ENCODE peak calls at places on chromosomes 11 and 22, in nine cellular contexts. E, Q, V, I, Y, J, N, U and Z are unnamed samples.

GRCh38 chr11:47388697-47389576 is 10.6 kb upstream of the SPI1 start:
- DNase-seq in E (no peak), Q (no peak), V (no peak), I (no peak), Y (no peak), J (no peak), N (no peak), U (no peak), Z (no peak)

GRCh38 chr11:130478881-130479280 is 30.4 kb downstream of the ADAMTS15 start:
- DNase-seq in E (peak), Q (no peak), V (no peak), I (no peak), Y (no peak), J (no peak), N (no peak), U (no peak), Z (no peak)

GRCh38 chr22:44094751-44095302 is 70.7 kb downstream of the PARVB start:
- DNase-seq in E (no peak), Q (no peak), V (no peak), I (no peak), Y (no peak), J (no peak), N (no peak), U (no peak), Z (no peak)

GRCh38 chr11:128694618-128695481 is 978 bp downstream of the FLI1 start:
- DNase-seq in E (no peak), Q (no peak), V (peak), I (no peak), Y (no peak), J (no peak), N (no peak), U (no peak), Z (no peak)

GRCh38 chr22:46996595-46997310 is 234.3 kb downstream of the TBC1D22A start:
- DNase-seq in E (no peak), Q (no peak), V (no peak), I (no peak), Y (no peak), J (no peak), N (peak), U (no peak), Z (no peak)

GRCh38 chr11:118198370-118198769 is 21.9 kb upstream of the SCN2B start:
- DNase-seq in E (peak), Q (peak), V (peak), I (peak), Y (peak), J (peak), N (peak), U (peak), Z (peak)

GRCh38 chr11:2681408-2682145 is 18.2 kb downstream of the KCNQ1OT1 start:
- DNase-seq in E (no peak), Q (no peak), V (no peak), I (no peak), Y (no peak), J (no peak), N (no peak), U (no peak), Z (no peak)

GRCh38 chr22:24338701-24339451 is 68.2 kb downstream of the SPECC1L start:
- DNase-seq in E (peak), Q (no peak), V (no peak), I (no peak), Y (no peak), J (no peak), N (no peak), U (no peak), Z (no peak)

GRCh38 chr22:28142361-28142801 is 223.3 kb upstream of the PITPNB start:
- DNase-seq in E (peak), Q (peak), V (no peak), I (no peak), Y (no peak), J (peak), N (no peak), U (no peak), Z (no peak)

GRCh38 chr11:111557425-111558111 is 17.0 kb downstream of the LAYN start:
- DNase-seq in E (peak), Q (peak), V (no peak), I (no peak), Y (no peak), J (peak), N (peak), U (no peak), Z (no peak)

GRCh38 chr11:74011360-74012071 is 2.6 kb upstream of the UCP3 start:
- DNase-seq in E (peak), Q (no peak), V (peak), I (no peak), Y (no peak), J (no peak), N (no peak), U (peak), Z (peak)